ENCODE peak calls at places on chromosomes 13 and 19, in six cellular contexts. One of them, this sample, is unnamed.

GRCh38 chr19:51664997-51665396 is 18.4 kb upstream of the SIGLEC14 start:
- DNase-seq in ovary: no peak
- DNase-seq in A549: no peak
- DNase-seq in suprapubic skin: no peak
- DNase-seq in stomach: no peak
- DNase-seq in transverse colon: no peak
- DNase-seq in this sample: no peak

GRCh38 chr13:61013782-61014181 is 401.9 kb downstream of the PCDH20 start:
- DNase-seq in suprapubic skin: no peak
- DNase-seq in A549: no peak
- DNase-seq in ovary: no peak
- DNase-seq in transverse colon: no peak
- DNase-seq in stomach: no peak
- DNase-seq in this sample: no peak

GRCh38 chr19:19336597-19336996 is 16.0 kb downstream of the MAU2 start:
- DNase-seq in stomach: no peak
- DNase-seq in suprapubic skin: no peak
- DNase-seq in transverse colon: no peak
- DNase-seq in A549: no peak
- DNase-seq in ovary: no peak
- DNase-seq in this sample: no peak

GRCh38 chr13:88217372-88217771 is 546.2 kb downstream of the SLITRK5 start:
- DNase-seq in suprapubic skin: no peak
- DNase-seq in A549: no peak
- DNase-seq in ovary: no peak
- DNase-seq in stomach: no peak
- DNase-seq in transverse colon: no peak
- DNase-seq in this sample: no peak

GRCh38 chr19:7268737-7269098 is 25.5 kb downstream of the INSR start:
- DNase-seq in suprapubic skin: no peak
- DNase-seq in ovary: no peak
- DNase-seq in transverse colon: no peak
- DNase-seq in A549: no peak
- DNase-seq in stomach: no peak
- DNase-seq in this sample: no peak

GRCh38 chr13:74026753-74027152 is 107.5 kb downstream of the KLF12 start:
- DNase-seq in stomach: peak
- DNase-seq in suprapubic skin: no peak
- DNase-seq in A549: no peak
- DNase-seq in transverse colon: peak
- DNase-seq in ovary: no peak
- DNase-seq in this sample: no peak

GRCh38 chr13:71252191-71252704 is 614.8 kb downstream of the DACH1 start:
- DNase-seq in stomach: no peak
- DNase-seq in transverse colon: no peak
- DNase-seq in A549: no peak
- DNase-seq in ovary: no peak
- DNase-seq in suprapubic skin: no peak
- DNase-seq in this sample: no peak

GRCh38 chr19:4140237-4140711 is 13.2 kb upstream of the CREB3L3 start:
- DNase-seq in stomach: no peak
- DNase-seq in ovary: no peak
- DNase-seq in transverse colon: peak
- DNase-seq in suprapubic skin: no peak
- DNase-seq in A549: peak
- DNase-seq in this sample: no peak

GRCh38 chr13:105336706-105337582 is 1198.5 kb downstream of the EFNB2 start:
- DNase-seq in transverse colon: no peak
- DNase-seq in ovary: no peak
- DNase-seq in A549: no peak
- DNase-seq in stomach: no peak
- DNase-seq in suprapubic skin: no peak
- DNase-seq in this sample: no peak

GRCh38 chr13:21297452-21297851 is 121.0 kb downstream of the MRPL57 start:
- DNase-seq in transverse colon: no peak
- DNase-seq in suprapubic skin: no peak
- DNase-seq in ovary: no peak
- DNase-seq in A549: no peak
- DNase-seq in stomach: no peak
- DNase-seq in this sample: no peak

GRCh38 chr13:101529419-101529818 is 76.9 kb downstream of the ITGBL1 start:
- DNase-seq in transverse colon: no peak
- DNase-seq in A549: no peak
- DNase-seq in ovary: no peak
- DNase-seq in stomach: no peak
- DNase-seq in suprapubic skin: no peak
- DNase-seq in this sample: no peak

GRCh38 chr19:29098863-29099481 is 114.0 kb downstream of the UQCRFS1 start:
- DNase-seq in ovary: peak
- DNase-seq in suprapubic skin: peak
- DNase-seq in transverse colon: peak
- DNase-seq in stomach: peak
- DNase-seq in A549: peak
- DNase-seq in this sample: peak

GRCh38 chr19:38003427-38004099 is 96.6 kb downstream of the SIPA1L3 start:
- DNase-seq in A549: no peak
- DNase-seq in ovary: peak
- DNase-seq in suprapubic skin: peak
- DNase-seq in transverse colon: peak
- DNase-seq in stomach: peak
- DNase-seq in this sample: no peak

GRCh38 chr13:31433201-31433600 is 233.4 kb downstream of the B3GLCT start:
- DNase-seq in A549: no peak
- DNase-seq in stomach: no peak
- DNase-seq in ovary: no peak
- DNase-seq in transverse colon: no peak
- DNase-seq in suprapubic skin: no peak
- DNase-seq in this sample: no peak

GRCh38 chr19:17942181-17942580 is 9.4 kb downstream of the CCDC124 start:
- DNase-seq in ovary: no peak
- DNase-seq in stomach: no peak
- DNase-seq in transverse colon: no peak
- DNase-seq in A549: no peak
- DNase-seq in suprapubic skin: no peak
- DNase-seq in this sample: no peak

GRCh38 chr19:3712663-3713531 is 4.7 kb downstream of the TJP3 start:
- DNase-seq in A549: no peak
- DNase-seq in transverse colon: peak
- DNase-seq in suprapubic skin: no peak
- DNase-seq in stomach: peak
- DNase-seq in ovary: no peak
- DNase-seq in this sample: no peak

GRCh38 chr13:80048030-80048429 is 292.9 kb downstream of the SPRY2 start:
- DNase-seq in stomach: no peak
- DNase-seq in A549: no peak
- DNase-seq in ovary: no peak
- DNase-seq in suprapubic skin: no peak
- DNase-seq in transverse colon: no peak
- DNase-seq in this sample: no peak

GRCh38 chr13:80047406-80047805 is 293.5 kb downstream of the SPRY2 start:
- DNase-seq in suprapubic skin: no peak
- DNase-seq in ovary: no peak
- DNase-seq in transverse colon: no peak
- DNase-seq in stomach: no peak
- DNase-seq in A549: no peak
- DNase-seq in this sample: no peak

GRCh38 chr13:80052286-80052685 is 288.6 kb downstream of the SPRY2 start:
- DNase-seq in ovary: no peak
- DNase-seq in suprapubic skin: no peak
- DNase-seq in transverse colon: no peak
- DNase-seq in stomach: no peak
- DNase-seq in A549: no peak
- DNase-seq in this sample: no peak

GRCh38 chr13:80050252-80050651 is 290.7 kb downstream of the SPRY2 start:
- DNase-seq in ovary: no peak
- DNase-seq in transverse colon: no peak
- DNase-seq in suprapubic skin: no peak
- DNase-seq in A549: no peak
- DNase-seq in stomach: no peak
- DNase-seq in this sample: no peak

GRCh38 chr13:80048802-80049201 is 292.1 kb downstream of the SPRY2 start:
- DNase-seq in stomach: peak
- DNase-seq in A549: peak
- DNase-seq in ovary: peak
- DNase-seq in suprapubic skin: peak
- DNase-seq in transverse colon: peak
- DNase-seq in this sample: peak
- TF ChIP-seq EP300 in stomach: no peak
- TF ChIP-seq EP300 in A549: no peak
- TF ChIP-seq EP300 in ovary: no peak
- TF ChIP-seq EP300 in suprapubic skin: no peak
- TF ChIP-seq EP300 in transverse colon: no peak
- TF ChIP-seq EP300 in this sample: no peak

GRCh38 chr19:32367948-32368536 is 22.6 kb downstream of the ZNF507 start:
- DNase-seq in transverse colon: no peak
- DNase-seq in stomach: no peak
- DNase-seq in suprapubic skin: no peak
- DNase-seq in A549: no peak
- DNase-seq in ovary: no peak
- DNase-seq in this sample: no peak

GRCh38 chr19:32373614-32374295 is 28.3 kb downstream of the ZNF507 start:
- DNase-seq in A549: peak
- DNase-seq in suprapubic skin: no peak
- DNase-seq in stomach: peak
- DNase-seq in ovary: peak
- DNase-seq in transverse colon: peak
- DNase-seq in this sample: no peak

GRCh38 chr19:32368781-32369180 is 23.4 kb downstream of the ZNF507 start:
- DNase-seq in suprapubic skin: no peak
- DNase-seq in transverse colon: no peak
- DNase-seq in ovary: no peak
- DNase-seq in A549: no peak
- DNase-seq in stomach: no peak
- DNase-seq in this sample: no peak

GRCh38 chr19:32367063-32367462 is 21.7 kb downstream of the ZNF507 start:
- DNase-seq in ovary: no peak
- DNase-seq in stomach: no peak
- DNase-seq in transverse colon: no peak
- DNase-seq in suprapubic skin: no peak
- DNase-seq in A549: no peak
- DNase-seq in this sample: no peak

DNA sequence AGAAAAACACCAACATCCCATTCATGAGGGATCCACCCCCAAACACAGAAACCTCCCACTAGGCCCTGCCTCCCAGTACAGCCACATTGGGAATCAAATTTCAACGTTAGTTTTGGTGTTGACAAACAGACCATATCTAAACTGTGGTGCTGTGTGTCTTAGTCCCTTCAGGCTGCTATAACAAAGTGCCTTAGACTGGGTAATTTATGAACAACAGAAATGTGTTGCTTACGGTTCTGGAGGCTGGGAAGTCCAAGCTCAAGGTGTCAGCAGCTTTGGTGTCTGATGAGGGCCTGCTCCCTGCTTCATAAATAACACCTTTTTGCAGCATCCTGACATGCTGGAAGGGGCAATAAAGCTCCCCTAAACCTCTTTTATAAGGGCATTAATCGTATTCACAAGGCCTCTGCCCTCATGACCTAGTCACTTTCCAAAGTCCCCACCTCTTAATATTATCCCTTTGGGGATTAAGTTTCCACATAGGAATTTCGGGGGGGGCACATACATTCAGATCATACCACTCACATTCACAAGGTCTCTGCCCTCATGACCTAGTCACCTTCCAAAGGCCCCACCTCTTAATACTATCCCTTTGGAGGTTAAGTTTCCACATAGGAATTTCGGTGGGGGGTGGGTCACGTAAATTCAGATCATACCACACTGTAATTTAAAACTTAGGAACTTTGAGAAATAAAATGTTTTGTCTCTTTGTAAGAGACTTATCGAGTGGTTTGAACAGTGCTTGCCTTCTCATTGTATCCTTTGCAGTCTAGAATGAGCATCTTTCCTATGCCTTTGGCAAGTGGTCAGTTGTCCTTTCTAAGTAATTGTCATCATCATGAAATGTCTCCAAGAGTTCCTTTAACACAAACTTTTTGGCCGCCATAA is 27.6 kb downstream of the ZNF507 start:
- DNase-seq in transverse colon: no peak
- DNase-seq in ovary: no peak
- DNase-seq in stomach: no peak
- DNase-seq in suprapubic skin: no peak
- DNase-seq in A549: no peak
- DNase-seq in this sample: no peak
- H3K27ac ChIP-seq in transverse colon: peak
- H3K27ac ChIP-seq in ovary: no peak
- H3K27ac ChIP-seq in stomach: peak
- H3K27ac ChIP-seq in suprapubic skin: no peak
- H3K27ac ChIP-seq in A549: peak
- H3K27ac ChIP-seq in this sample: peak

DNA sequence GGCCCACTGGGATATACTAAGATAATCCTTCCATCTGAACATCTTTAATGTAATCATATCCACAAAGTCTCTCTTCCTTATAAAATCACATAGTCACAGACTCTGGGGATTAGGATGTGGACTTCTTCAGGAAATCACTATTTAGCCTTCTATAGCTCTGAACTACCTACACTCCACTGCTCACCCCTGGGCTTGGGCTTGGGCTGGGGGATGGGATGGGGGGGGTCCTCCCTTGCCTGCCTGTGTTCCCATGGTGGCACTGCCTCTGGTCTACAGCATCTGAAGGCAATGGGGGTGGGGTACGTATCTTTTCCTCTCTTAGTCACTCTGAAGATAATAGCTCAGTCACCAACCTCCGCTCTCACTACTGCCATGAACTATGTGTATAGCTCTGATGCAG is 67.8 kb upstream of the SERTM1 start:
- DNase-seq in ovary: no peak
- DNase-seq in A549: no peak
- DNase-seq in transverse colon: no peak
- DNase-seq in stomach: no peak
- DNase-seq in suprapubic skin: no peak
- DNase-seq in this sample: no peak
- TF ChIP-seq CTCF in ovary: no peak
- TF ChIP-seq CTCF in A549: no peak
- TF ChIP-seq CTCF in transverse colon: no peak
- TF ChIP-seq CTCF in stomach: no peak
- TF ChIP-seq CTCF in suprapubic skin: no peak
- TF ChIP-seq CTCF in this sample: no peak

DNA sequence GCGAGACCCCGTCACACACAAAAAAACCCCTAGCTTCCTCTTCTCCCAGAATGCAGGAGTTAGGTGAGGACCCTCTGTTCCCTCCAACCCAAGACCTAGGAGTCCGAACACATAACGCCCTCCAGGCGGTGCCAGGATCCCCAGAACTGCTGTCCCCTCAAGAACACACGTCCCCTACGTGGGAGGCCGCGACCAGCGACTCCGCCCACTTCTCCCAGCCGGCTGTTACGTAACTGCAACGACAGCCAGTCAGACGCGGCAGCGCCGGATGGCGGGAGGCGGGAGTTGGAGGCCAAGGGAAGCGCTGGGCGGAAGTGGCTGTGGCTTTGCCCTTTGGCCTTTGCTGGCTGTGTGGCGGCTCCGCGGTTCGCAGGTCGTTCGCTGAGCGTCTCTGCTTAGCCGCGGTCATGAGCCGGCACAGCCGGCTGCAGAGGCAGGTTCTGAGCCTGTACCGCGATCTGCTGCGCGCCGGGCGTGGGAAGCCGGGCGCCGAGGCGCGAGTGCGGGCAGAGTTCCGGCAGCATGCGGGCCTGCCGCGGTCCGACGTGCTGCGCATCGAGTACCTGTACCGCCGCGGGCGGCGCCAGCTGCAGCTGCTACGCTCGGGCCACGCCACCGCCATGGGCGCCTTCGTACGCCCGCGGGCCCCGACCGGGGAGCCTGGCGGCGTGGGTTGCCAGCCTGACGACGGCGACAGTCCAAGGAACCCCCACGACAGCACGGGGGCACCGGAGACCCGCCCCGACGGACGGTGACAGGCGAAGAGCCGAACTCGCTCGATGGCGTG is at the start of gene SDHAF1:
- DNase-seq in transverse colon: peak
- DNase-seq in A549: peak
- DNase-seq in ovary: peak
- DNase-seq in stomach: peak
- DNase-seq in suprapubic skin: peak
- DNase-seq in this sample: peak
- TF ChIP-seq EP300 in transverse colon: no peak
- TF ChIP-seq EP300 in A549: no peak
- TF ChIP-seq EP300 in ovary: no peak
- TF ChIP-seq EP300 in stomach: no peak
- TF ChIP-seq EP300 in suprapubic skin: no peak
- TF ChIP-seq EP300 in this sample: no peak

This sample was measured in esophagus muscularis mucosa.